ENCODE peak calls at places on chromosomes 7 and 10, in four cellular contexts. O, R, S and D are unnamed samples. For H3K4me1 and H3K27me3, the result is how much of the 10 kb centered on the place peaks cover.

GRCh38 chr10:102154466-102155116 is 2.4 kb downstream of the NOLC1 start:
- DNase-seq in R (no peak), S (no peak), O (no peak), D (no peak)

GRCh38 chr10:5764422-5765297 is 48.6 kb downstream of the GDI2 start:
- DNase-seq in S (no peak), O (no peak), R (no peak), D (no peak)

GRCh38 chr10:79473511-79474095 is 28.2 kb upstream of the ZCCHC24 start:
- DNase-seq in R (no peak), O (no peak), S (no peak), D (no peak)

GRCh38 chr7:117673839-117674238 is 194.0 kb downstream of the CFTR start:
- DNase-seq in S (no peak), R (no peak), O (peak), D (peak)

GRCh38 chr7:135189961-135190360 is 19.5 kb upstream of the CYREN start:
- DNase-seq in S (no peak), R (no peak), O (peak), D (no peak)

GRCh38 chr7:79732535-79732934 is 279.1 kb upstream of the MAGI2 start:
- DNase-seq in O (no peak), R (no peak), S (no peak), D (no peak)

GRCh38 chr7:157751351-157751750 is 414.5 kb downstream of the DNAJB6 start:
- DNase-seq in O (no peak), S (no peak), R (no peak), D (no peak)

GRCh38 chr7:85186521-85187241 is at the start of gene SEMA3D:
- DNase-seq in S (peak), R (peak), O (peak), D (peak)

GRCh38 chr10:77872151-77872946 is 54.2 kb downstream of the DLG5 start:
- DNase-seq in O (no peak), R (no peak), S (no peak), D (no peak)

GRCh38 chr7:88111136-88111748 is 108.6 kb downstream of the SRI start:
- DNase-seq in S (no peak), O (peak), R (peak), D (peak)

GRCh38 chr10:20852303-20852702 is 44.8 kb downstream of the NEBL start:
- DNase-seq in O (no peak), R (no peak), S (no peak), D (no peak)

GRCh38 chr10:88983939-88984338 is 6.7 kb upstream of the FAS start:
- DNase-seq in O (no peak), S (no peak), R (no peak), D (no peak)
- H3K4me1 ChIP-seq in O (under half), S (under half), R (under half), D (under half)

GRCh38 chr10:71501402-71501801 is 104.7 kb downstream of the CDH23 start:
- DNase-seq in O (no peak), S (no peak), R (no peak), D (no peak)

GRCh38 chr10:71505862-71506261 is 109.1 kb downstream of the CDH23 start:
- DNase-seq in R (no peak), S (no peak), O (no peak), D (no peak)

GRCh38 chr10:71502221-71502620 is 105.5 kb downstream of the CDH23 start:
- DNase-seq in S (no peak), O (no peak), R (no peak), D (no peak)

GRCh38 chr10:71502851-71503250 is 106.1 kb downstream of the CDH23 start:
- DNase-seq in S (no peak), O (no peak), R (no peak), D (no peak)

DNA sequence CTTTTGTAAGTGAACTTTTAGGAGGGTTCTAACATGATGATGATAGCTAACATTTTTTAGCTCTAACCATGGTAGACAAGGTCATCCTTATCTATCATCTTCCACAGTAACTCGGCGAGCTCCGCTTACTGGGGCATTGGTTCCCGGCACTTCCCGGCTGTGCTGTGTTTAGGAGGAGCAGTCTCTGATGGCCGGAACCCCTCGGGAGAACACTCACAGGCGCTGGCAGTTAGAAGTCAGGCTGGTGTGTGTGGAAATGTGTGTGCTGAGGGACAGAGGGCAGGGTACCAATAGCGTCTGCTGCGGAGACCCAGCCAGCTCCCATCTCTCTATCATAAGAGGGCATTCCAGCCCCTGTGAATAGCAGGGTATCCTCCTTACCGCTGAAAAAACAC is 108.6 kb downstream of the CDH23 start:
- DNase-seq in O (no peak), S (no peak), R (no peak), D (no peak)
- H3K4me3 ChIP-seq in O (no peak), S (no peak), R (no peak), D (no peak)

GRCh38 chr7:21253740-21254687 is 173.9 kb upstream of the SP4 start:
- DNase-seq in R (peak), O (peak), S (peak), D (peak)
- H3K27me3 ChIP-seq in R (under half), O (half or more), S (under half), D (under half)

DNA sequence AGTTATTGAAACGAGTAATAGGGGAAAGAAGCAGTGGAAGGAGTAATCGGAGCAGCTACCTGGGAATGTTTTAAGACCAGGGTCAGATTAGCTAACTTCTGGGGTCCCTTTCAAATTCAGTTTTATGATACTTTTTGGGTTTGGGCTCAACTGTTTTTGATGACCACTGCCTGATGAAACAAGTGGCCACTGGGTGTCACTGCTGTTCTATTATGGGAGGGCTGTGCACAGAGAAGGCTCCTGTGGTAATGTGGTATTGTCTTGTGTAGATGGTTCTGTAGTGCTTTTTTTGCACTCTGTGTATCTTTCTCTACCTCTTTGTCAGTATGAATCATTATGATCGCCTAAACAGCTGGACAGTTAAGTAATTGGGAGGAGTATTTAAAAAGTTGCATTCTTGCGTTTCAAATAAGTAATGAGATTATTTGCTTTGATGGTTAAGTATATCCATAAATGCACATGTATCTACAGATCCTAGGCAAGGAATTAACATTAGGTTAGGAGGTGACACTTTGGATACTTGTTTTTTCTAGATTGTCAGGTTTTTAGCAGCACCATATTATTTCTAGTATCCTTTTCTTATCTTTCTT is 128.4 kb downstream of the ABCA13 start:
- DNase-seq in O (peak), S (peak), R (peak), D (peak)
- H3K4me1 ChIP-seq in O (under half), S (under half), R (under half), D (under half)

DNA sequence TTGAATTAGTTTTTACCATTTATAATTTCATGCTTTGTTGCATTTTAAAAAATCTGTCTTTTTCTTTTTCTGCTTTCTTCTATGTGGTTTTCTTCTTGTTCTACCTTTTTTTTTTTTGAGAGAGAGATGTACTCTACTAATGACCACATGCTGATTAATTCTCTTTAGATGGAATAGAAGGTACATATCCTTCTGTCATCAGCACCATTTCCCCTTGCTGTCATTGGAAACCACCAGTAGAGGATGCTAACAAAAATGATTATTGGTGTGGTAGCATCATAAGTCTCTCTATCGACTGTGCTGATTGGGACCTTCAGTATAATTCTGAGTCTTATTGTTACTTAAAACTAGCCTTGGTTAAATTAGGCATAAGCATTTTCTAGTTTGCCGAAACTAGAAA is 3.6 kb downstream of the ZEB1 start:
- DNase-seq in S (no peak), R (no peak), O (peak), D (no peak)
- H3K4me3 ChIP-seq in S (no peak), R (no peak), O (peak), D (no peak)

GRCh38 chr10:46547881-46548780 is 8.3 kb downstream of the GPRIN2 start:
- DNase-seq in O (peak), S (peak), R (no peak), D (peak)

GRCh38 chr10:46545861-46546590 is 10.4 kb downstream of the GPRIN2 start:
- DNase-seq in O (no peak), S (peak), R (no peak), D (peak)

GRCh38 chr10:46544989-46545791 is 11.3 kb downstream of the GPRIN2 start:
- DNase-seq in R (no peak), S (peak), O (peak), D (no peak)

GRCh38 chr10:46547331-46547880 is 9.1 kb downstream of the GPRIN2 start:
- DNase-seq in R (no peak), S (peak), O (no peak), D (no peak)

GRCh38 chr10:46546591-46547330 is 9.7 kb downstream of the GPRIN2 start:
- DNase-seq in O (no peak), R (no peak), S (peak), D (peak)
- H3K27me3 ChIP-seq in O (under half), R (under half), S (under half), D (under half)